ENCODE peak calls at places on chromosome 13, in eight cellular contexts. One of them, this sample, is unnamed.

GRCh38 chr13:60970736-60971135 is 444.9 kb downstream of the PCDH20 start:
- DNase-seq in nephron progenitor cell: no peak
- DNase-seq in AG10803: no peak
- DNase-seq in PC-9: no peak
- DNase-seq in A549: no peak
- DNase-seq in choroid plexus epithelial cell: no peak
- DNase-seq in mesothelial cell of epicardium: no peak
- DNase-seq in breast epithelium: no peak
- DNase-seq in this sample: no peak

GRCh38 chr13:43229506-43229905 is 206.1 kb downstream of the DNAJC15 start:
- DNase-seq in mesothelial cell of epicardium: no peak
- DNase-seq in breast epithelium: no peak
- DNase-seq in choroid plexus epithelial cell: peak; percentile 75
- DNase-seq in PC-9: no peak
- DNase-seq in A549: peak; percentile 10
- DNase-seq in AG10803: peak; percentile 64
- DNase-seq in nephron progenitor cell: no peak
- DNase-seq in this sample: no peak

GRCh38 chr13:60990032-60990733 is 425.5 kb downstream of the PCDH20 start:
- DNase-seq in PC-9: no peak
- DNase-seq in A549: peak; percentile 12
- DNase-seq in mesothelial cell of epicardium: no peak
- DNase-seq in breast epithelium: no peak
- DNase-seq in choroid plexus epithelial cell: no peak
- DNase-seq in nephron progenitor cell: no peak
- DNase-seq in AG10803: no peak
- DNase-seq in this sample: no peak

GRCh38 chr13:36796052-36796451 is 23.0 kb upstream of the RFXAP start:
- DNase-seq in AG10803: no peak
- DNase-seq in A549: no peak
- DNase-seq in mesothelial cell of epicardium: no peak
- DNase-seq in breast epithelium: no peak
- DNase-seq in nephron progenitor cell: no peak
- DNase-seq in choroid plexus epithelial cell: no peak
- DNase-seq in PC-9: no peak
- DNase-seq in this sample: no peak

GRCh38 chr13:79869326-79869725 is 388.4 kb downstream of the NDFIP2 start:
- DNase-seq in nephron progenitor cell: no peak
- DNase-seq in PC-9: peak; percentile 85
- DNase-seq in A549: peak; percentile 7
- DNase-seq in choroid plexus epithelial cell: peak; percentile 72
- DNase-seq in AG10803: no peak
- DNase-seq in mesothelial cell of epicardium: no peak
- DNase-seq in breast epithelium: no peak
- DNase-seq in this sample: no peak

GRCh38 chr13:84706004-84706710 is 823.9 kb upstream of the SLITRK1 start:
- DNase-seq in mesothelial cell of epicardium: no peak
- DNase-seq in A549: no peak
- DNase-seq in PC-9: no peak
- DNase-seq in nephron progenitor cell: no peak
- DNase-seq in AG10803: no peak
- DNase-seq in breast epithelium: no peak
- DNase-seq in choroid plexus epithelial cell: no peak
- DNase-seq in this sample: no peak

GRCh38 chr13:79772811-79773210 is 291.9 kb downstream of the NDFIP2 start:
- DNase-seq in mesothelial cell of epicardium: no peak
- DNase-seq in A549: no peak
- DNase-seq in nephron progenitor cell: no peak
- DNase-seq in PC-9: no peak
- DNase-seq in breast epithelium: no peak
- DNase-seq in AG10803: no peak
- DNase-seq in choroid plexus epithelial cell: peak; percentile 18
- DNase-seq in this sample: no peak

GRCh38 chr13:98821372-98822237 is 69.1 kb upstream of the SLC15A1 start:
- DNase-seq in nephron progenitor cell: no peak
- DNase-seq in PC-9: no peak
- DNase-seq in choroid plexus epithelial cell: peak; percentile 45
- DNase-seq in AG10803: peak; percentile 89
- DNase-seq in breast epithelium: no peak
- DNase-seq in mesothelial cell of epicardium: no peak
- DNase-seq in A549: peak; percentile 33
- DNase-seq in this sample: no peak

GRCh38 chr13:90375851-90376250 is 971.6 kb upstream of the MIR17HG start:
- DNase-seq in A549: peak; percentile 1
- DNase-seq in mesothelial cell of epicardium: no peak
- DNase-seq in choroid plexus epithelial cell: peak; percentile 22
- DNase-seq in PC-9: no peak
- DNase-seq in breast epithelium: no peak
- DNase-seq in AG10803: peak; percentile 5
- DNase-seq in nephron progenitor cell: no peak
- DNase-seq in this sample: no peak

GRCh38 chr13:110713981-110714797 is 689 bp downstream of the ING1 start:
- DNase-seq in nephron progenitor cell: peak; percentile 58
- DNase-seq in PC-9: peak; percentile 60
- DNase-seq in A549: peak; percentile 34
- DNase-seq in breast epithelium: peak; percentile 48
- DNase-seq in AG10803: no peak
- DNase-seq in mesothelial cell of epicardium: peak; percentile 67
- DNase-seq in choroid plexus epithelial cell: peak; percentile 56
- DNase-seq in this sample: no peak
- TF ChIP-seq CTCF in nephron progenitor cell: no peak
- TF ChIP-seq CTCF in PC-9: peak; percentile 15
- TF ChIP-seq CTCF in A549: no peak
- TF ChIP-seq CTCF in breast epithelium: no peak
- TF ChIP-seq CTCF in AG10803: peak; percentile 7
- TF ChIP-seq CTCF in mesothelial cell of epicardium: no peak
- TF ChIP-seq CTCF in choroid plexus epithelial cell: no peak
- TF ChIP-seq CTCF in this sample: no peak

DNA sequence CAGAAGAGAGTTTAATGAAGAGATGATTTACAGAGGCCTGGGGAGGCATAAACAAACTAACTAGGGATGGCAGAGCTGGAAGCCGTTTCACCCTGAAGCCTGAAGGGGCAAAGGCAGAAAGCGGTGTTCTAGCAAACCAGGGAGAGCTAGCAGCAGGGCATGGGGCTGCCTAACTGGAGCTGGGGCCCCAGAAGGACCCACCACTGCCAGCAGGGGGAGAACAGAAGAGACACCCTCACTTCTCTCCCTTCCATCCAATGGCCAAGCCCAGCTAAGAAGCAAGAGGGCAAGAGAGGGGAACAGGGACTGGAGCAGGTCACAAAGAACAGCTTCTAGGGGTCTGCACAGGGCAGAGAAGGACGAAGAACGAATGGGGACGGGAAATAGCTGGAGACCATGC is 195.5 kb downstream of the KATNAL1 start:
- DNase-seq in nephron progenitor cell: peak; percentile 41
- DNase-seq in choroid plexus epithelial cell: no peak
- DNase-seq in breast epithelium: no peak
- DNase-seq in mesothelial cell of epicardium: no peak
- DNase-seq in AG10803: no peak
- DNase-seq in PC-9: no peak
- DNase-seq in A549: peak; percentile 6
- DNase-seq in this sample: no peak
- TF ChIP-seq CTCF in nephron progenitor cell: peak; percentile 29
- TF ChIP-seq CTCF in choroid plexus epithelial cell: peak; percentile 45
- TF ChIP-seq CTCF in breast epithelium: no peak
- TF ChIP-seq CTCF in mesothelial cell of epicardium: no peak
- TF ChIP-seq CTCF in AG10803: peak; percentile 28
- TF ChIP-seq CTCF in PC-9: peak; percentile 23
- TF ChIP-seq CTCF in A549: no peak
- TF ChIP-seq CTCF in this sample: no peak

GRCh38 chr13:74886496-74886895 is 595.5 kb downstream of the TBC1D4 start:
- DNase-seq in A549: peak; percentile 15
- DNase-seq in breast epithelium: no peak
- DNase-seq in PC-9: no peak
- DNase-seq in choroid plexus epithelial cell: peak; percentile 76
- DNase-seq in nephron progenitor cell: no peak
- DNase-seq in mesothelial cell of epicardium: no peak
- DNase-seq in AG10803: peak; percentile 42
- DNase-seq in this sample: no peak

GRCh38 chr13:74889321-74889720 is 592.6 kb downstream of the TBC1D4 start:
- DNase-seq in nephron progenitor cell: no peak
- DNase-seq in AG10803: no peak
- DNase-seq in mesothelial cell of epicardium: no peak
- DNase-seq in PC-9: no peak
- DNase-seq in breast epithelium: no peak
- DNase-seq in choroid plexus epithelial cell: peak; percentile 61
- DNase-seq in A549: no peak
- DNase-seq in this sample: no peak

DNA sequence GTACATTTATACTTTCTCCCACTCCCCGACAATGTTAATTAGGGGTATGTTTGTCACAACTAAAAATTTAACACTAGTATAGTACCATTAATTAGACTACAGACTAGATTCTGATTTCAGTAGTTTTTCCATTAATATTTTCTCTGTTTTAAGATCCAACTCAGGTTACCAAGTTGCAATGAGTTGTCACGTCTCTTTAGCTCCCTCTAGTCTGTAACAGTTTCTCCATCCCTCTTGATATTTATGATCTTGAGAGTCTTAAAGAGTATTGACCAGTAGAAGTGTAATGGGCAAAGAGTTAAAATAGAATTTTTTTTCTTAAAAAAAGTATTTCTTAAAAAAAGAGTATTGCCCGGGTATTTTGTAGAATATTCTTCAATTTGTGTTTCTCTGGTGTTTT is 598.1 kb downstream of the TBC1D4 start:
- DNase-seq in PC-9: no peak
- DNase-seq in breast epithelium: no peak
- DNase-seq in A549: no peak
- DNase-seq in mesothelial cell of epicardium: no peak
- DNase-seq in nephron progenitor cell: no peak
- DNase-seq in choroid plexus epithelial cell: peak; percentile 72
- DNase-seq in AG10803: no peak
- DNase-seq in this sample: no peak
- TF ChIP-seq CTCF in PC-9: no peak
- TF ChIP-seq CTCF in breast epithelium: no peak
- TF ChIP-seq CTCF in A549: no peak
- TF ChIP-seq CTCF in mesothelial cell of epicardium: no peak
- TF ChIP-seq CTCF in nephron progenitor cell: no peak
- TF ChIP-seq CTCF in choroid plexus epithelial cell: peak; percentile 54
- TF ChIP-seq CTCF in AG10803: no peak
- TF ChIP-seq CTCF in this sample: peak; percentile 14

GRCh38 chr13:74335370-74335769 is 201.2 kb upstream of the KLF12 start:
- DNase-seq in choroid plexus epithelial cell: no peak
- DNase-seq in A549: no peak
- DNase-seq in mesothelial cell of epicardium: no peak
- DNase-seq in nephron progenitor cell: no peak
- DNase-seq in PC-9: no peak
- DNase-seq in AG10803: no peak
- DNase-seq in breast epithelium: no peak
- DNase-seq in this sample: no peak
- TF ChIP-seq CTCF in choroid plexus epithelial cell: no peak
- TF ChIP-seq CTCF in A549: no peak
- TF ChIP-seq CTCF in mesothelial cell of epicardium: no peak
- TF ChIP-seq CTCF in nephron progenitor cell: no peak
- TF ChIP-seq CTCF in PC-9: no peak
- TF ChIP-seq CTCF in AG10803: no peak
- TF ChIP-seq CTCF in breast epithelium: no peak
- TF ChIP-seq CTCF in this sample: no peak

GRCh38 chr13:40469581-40470282 is 196.7 kb downstream of the FOXO1 start:
- DNase-seq in mesothelial cell of epicardium: no peak
- DNase-seq in breast epithelium: no peak
- DNase-seq in PC-9: no peak
- DNase-seq in choroid plexus epithelial cell: no peak
- DNase-seq in A549: no peak
- DNase-seq in nephron progenitor cell: no peak
- DNase-seq in AG10803: no peak
- DNase-seq in this sample: no peak

GRCh38 chr13:40471911-40472310 is 194.5 kb downstream of the FOXO1 start:
- DNase-seq in AG10803: no peak
- DNase-seq in mesothelial cell of epicardium: no peak
- DNase-seq in A549: no peak
- DNase-seq in PC-9: no peak
- DNase-seq in choroid plexus epithelial cell: no peak
- DNase-seq in nephron progenitor cell: no peak
- DNase-seq in breast epithelium: no peak
- DNase-seq in this sample: no peak

GRCh38 chr13:40470665-40471064 is 195.8 kb downstream of the FOXO1 start:
- DNase-seq in AG10803: peak; percentile 30
- DNase-seq in mesothelial cell of epicardium: no peak
- DNase-seq in A549: no peak
- DNase-seq in PC-9: no peak
- DNase-seq in choroid plexus epithelial cell: no peak
- DNase-seq in breast epithelium: no peak
- DNase-seq in nephron progenitor cell: no peak
- DNase-seq in this sample: no peak

GRCh38 chr13:40475617-40476016 is 190.8 kb downstream of the FOXO1 start:
- DNase-seq in AG10803: no peak
- DNase-seq in choroid plexus epithelial cell: no peak
- DNase-seq in A549: no peak
- DNase-seq in mesothelial cell of epicardium: no peak
- DNase-seq in nephron progenitor cell: no peak
- DNase-seq in PC-9: no peak
- DNase-seq in breast epithelium: no peak
- DNase-seq in this sample: no peak

DNA sequence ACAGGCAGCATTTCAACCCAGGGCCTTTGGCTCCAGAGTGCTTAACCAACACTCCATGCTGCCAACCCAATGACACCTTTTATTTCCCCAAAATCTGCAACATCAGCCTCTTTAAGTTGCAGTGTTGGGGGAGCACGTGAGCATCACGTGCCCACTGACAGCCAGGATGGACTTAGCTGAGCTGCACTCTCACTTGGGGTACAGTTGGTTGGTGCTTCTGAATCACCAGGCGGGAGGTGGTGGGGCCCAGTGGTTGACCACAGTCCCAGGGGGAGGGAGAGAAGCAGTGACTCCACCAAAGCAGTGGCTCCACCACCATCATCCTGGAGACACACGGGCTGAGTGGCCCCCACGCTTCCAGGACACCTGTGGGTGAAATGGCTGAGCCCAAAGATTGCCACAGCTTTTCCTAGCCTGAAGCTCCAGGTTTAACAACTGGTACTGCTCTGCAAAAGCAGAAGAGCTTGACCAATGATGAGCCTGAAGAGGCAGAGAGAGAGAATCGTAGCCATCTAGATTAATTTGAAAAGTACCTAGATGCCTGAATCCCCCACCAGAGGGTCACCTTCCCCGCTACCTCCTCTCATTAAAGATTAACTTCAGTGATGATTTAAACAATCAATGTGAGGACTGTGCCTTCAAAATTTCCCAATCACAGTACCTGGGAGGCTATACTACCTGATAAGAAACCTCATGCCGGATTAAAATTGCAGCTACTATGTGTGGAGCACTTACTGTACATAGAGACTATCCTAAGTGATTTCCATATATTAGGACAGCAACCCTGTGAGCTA is 193.8 kb downstream of the FOXO1 start:
- DNase-seq in AG10803: no peak
- DNase-seq in mesothelial cell of epicardium: no peak
- DNase-seq in breast epithelium: no peak
- DNase-seq in nephron progenitor cell: no peak
- DNase-seq in PC-9: no peak
- DNase-seq in choroid plexus epithelial cell: no peak
- DNase-seq in A549: no peak
- DNase-seq in this sample: no peak
- TF ChIP-seq CTCF in AG10803: no peak
- TF ChIP-seq CTCF in mesothelial cell of epicardium: no peak
- TF ChIP-seq CTCF in breast epithelium: no peak
- TF ChIP-seq CTCF in nephron progenitor cell: no peak
- TF ChIP-seq CTCF in PC-9: no peak
- TF ChIP-seq CTCF in choroid plexus epithelial cell: no peak
- TF ChIP-seq CTCF in A549: no peak
- TF ChIP-seq CTCF in this sample: no peak